ENCODE peak calls at places on chromosomes 3 and 15, in six cellular contexts. One of them, this sample, is unnamed.

GRCh38 chr15:72312605-72313447 is 7.1 kb downstream of the CELF6 start:
- DNase-seq in astrocyte of the spinal cord: peak; percentile 50
- DNase-seq in cardiac muscle cell: peak; percentile 80
- DNase-seq in fibroblast of lung: peak; percentile 58
- DNase-seq in breast epithelium: peak; percentile 54
- DNase-seq in H9: peak; percentile 86
- DNase-seq in this sample: no peak

GRCh38 chr3:41328916-41329315 is 129.6 kb downstream of the CTNNB1 start:
- DNase-seq in astrocyte of the spinal cord: peak; percentile 45
- DNase-seq in cardiac muscle cell: peak; percentile 36
- DNase-seq in fibroblast of lung: peak; percentile 67
- DNase-seq in breast epithelium: no peak
- DNase-seq in H9: no peak
- DNase-seq in this sample: no peak

GRCh38 chr3:136659253-136659652 is 92.9 kb downstream of the STAG1 start:
- DNase-seq in astrocyte of the spinal cord: peak; percentile 82
- DNase-seq in cardiac muscle cell: peak; percentile 78
- DNase-seq in fibroblast of lung: peak; percentile 93
- DNase-seq in breast epithelium: no peak
- DNase-seq in H9: no peak
- DNase-seq in this sample: peak; percentile 73

GRCh38 chr15:58260911-58261267 is 122.7 kb downstream of the AQP9 start:
- DNase-seq in astrocyte of the spinal cord: no peak
- DNase-seq in cardiac muscle cell: peak; percentile 11
- DNase-seq in fibroblast of lung: peak; percentile 8
- DNase-seq in breast epithelium: no peak
- DNase-seq in H9: no peak
- DNase-seq in this sample: no peak

GRCh38 chr3:64440498-64440897 is 215.2 kb upstream of the PRICKLE2 start:
- DNase-seq in astrocyte of the spinal cord: peak; percentile 88
- DNase-seq in cardiac muscle cell: peak; percentile 92
- DNase-seq in fibroblast of lung: peak; percentile 94
- DNase-seq in breast epithelium: no peak
- DNase-seq in H9: no peak
- DNase-seq in this sample: peak; percentile 87

GRCh38 chr3:26556637-26557036 is 65.9 kb upstream of the LRRC3B start:
- DNase-seq in astrocyte of the spinal cord: no peak
- DNase-seq in cardiac muscle cell: no peak
- DNase-seq in fibroblast of lung: no peak
- DNase-seq in breast epithelium: no peak
- DNase-seq in H9: no peak
- DNase-seq in this sample: no peak

GRCh38 chr3:117660941-117661635 is 951.5 kb downstream of the TUSC7 start:
- DNase-seq in astrocyte of the spinal cord: peak; percentile 97
- DNase-seq in cardiac muscle cell: peak; percentile 7
- DNase-seq in fibroblast of lung: peak; percentile 92
- DNase-seq in breast epithelium: no peak
- DNase-seq in H9: no peak
- DNase-seq in this sample: no peak

GRCh38 chr3:143170676-143171075 is 51.1 kb downstream of the CHST2 start:
- DNase-seq in astrocyte of the spinal cord: peak; percentile 52
- DNase-seq in cardiac muscle cell: peak; percentile 58
- DNase-seq in fibroblast of lung: peak; percentile 64
- DNase-seq in breast epithelium: no peak
- DNase-seq in H9: no peak
- DNase-seq in this sample: no peak

GRCh38 chr3:42369832-42370231 is 40.6 kb downstream of the LYZL4 start:
- DNase-seq in astrocyte of the spinal cord: no peak
- DNase-seq in cardiac muscle cell: no peak
- DNase-seq in fibroblast of lung: no peak
- DNase-seq in breast epithelium: no peak
- DNase-seq in H9: peak; percentile 35
- DNase-seq in this sample: no peak

GRCh38 chr3:169432692-169433432 is 230.7 kb downstream of the MECOM start:
- DNase-seq in astrocyte of the spinal cord: no peak
- DNase-seq in cardiac muscle cell: no peak
- DNase-seq in fibroblast of lung: no peak
- DNase-seq in breast epithelium: no peak
- DNase-seq in H9: no peak
- DNase-seq in this sample: no peak

GRCh38 chr15:99212401-99212800 is 37.0 kb downstream of the TTC23 start:
- DNase-seq in astrocyte of the spinal cord: peak; percentile 23
- DNase-seq in cardiac muscle cell: peak; percentile 46
- DNase-seq in fibroblast of lung: peak; percentile 51
- DNase-seq in breast epithelium: no peak
- DNase-seq in H9: no peak
- DNase-seq in this sample: no peak

GRCh38 chr3:73422556-73422955 is 202.2 kb downstream of the PDZRN3 start:
- DNase-seq in astrocyte of the spinal cord: no peak
- DNase-seq in cardiac muscle cell: peak; percentile 35
- DNase-seq in fibroblast of lung: no peak
- DNase-seq in breast epithelium: no peak
- DNase-seq in H9: no peak
- DNase-seq in this sample: no peak

GRCh38 chr3:186254676-186255665 is 107.1 kb downstream of the DGKG start:
- DNase-seq in astrocyte of the spinal cord: no peak
- DNase-seq in cardiac muscle cell: peak; percentile 9
- DNase-seq in fibroblast of lung: no peak
- DNase-seq in breast epithelium: no peak
- DNase-seq in H9: no peak
- DNase-seq in this sample: no peak

GRCh38 chr3:60268123-60268522 is 983.1 kb downstream of the FHIT start:
- DNase-seq in astrocyte of the spinal cord: no peak
- DNase-seq in cardiac muscle cell: no peak
- DNase-seq in fibroblast of lung: no peak
- DNase-seq in breast epithelium: no peak
- DNase-seq in H9: no peak
- DNase-seq in this sample: no peak
- TF ChIP-seq CTCF in astrocyte of the spinal cord: no peak
- TF ChIP-seq CTCF in cardiac muscle cell: no peak
- TF ChIP-seq CTCF in fibroblast of lung: no peak
- TF ChIP-seq CTCF in breast epithelium: no peak
- TF ChIP-seq CTCF in H9: no peak
- TF ChIP-seq CTCF in this sample: no peak

DNA sequence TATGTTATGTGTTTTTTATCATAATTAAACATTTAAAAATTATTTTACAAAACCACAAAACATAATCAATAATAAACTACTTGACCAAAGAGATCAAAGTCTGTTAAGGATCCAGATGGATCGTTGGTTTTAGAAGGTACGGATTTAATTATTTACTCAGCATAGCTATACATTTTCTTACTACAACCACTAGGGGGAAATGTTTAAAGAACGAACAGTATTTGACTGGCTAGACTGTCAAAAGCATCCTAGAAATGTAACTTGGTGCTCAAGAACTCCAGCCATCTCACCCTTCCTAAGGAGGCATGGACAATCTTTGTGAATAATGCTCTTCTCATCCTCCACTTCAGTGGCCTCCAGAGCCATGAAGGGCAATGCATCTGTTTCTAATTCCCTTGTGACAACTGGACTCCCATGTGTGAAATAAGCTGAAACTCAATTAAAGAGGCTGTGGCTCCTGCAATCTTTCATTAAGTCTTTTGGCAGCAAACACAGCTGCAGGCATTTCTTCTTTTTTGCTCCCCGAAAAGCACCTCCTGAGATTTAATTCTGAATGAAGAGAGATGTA is 94.7 kb upstream of the TUSC7 start:
- DNase-seq in astrocyte of the spinal cord: no peak
- DNase-seq in cardiac muscle cell: peak; percentile 1
- DNase-seq in fibroblast of lung: peak; percentile 5
- DNase-seq in breast epithelium: no peak
- DNase-seq in H9: no peak
- DNase-seq in this sample: no peak
- TF ChIP-seq CTCF in astrocyte of the spinal cord: no peak
- TF ChIP-seq CTCF in cardiac muscle cell: no peak
- TF ChIP-seq CTCF in fibroblast of lung: no peak
- TF ChIP-seq CTCF in breast epithelium: no peak
- TF ChIP-seq CTCF in H9: peak; percentile 70
- TF ChIP-seq CTCF in this sample: peak; percentile 38

DNA sequence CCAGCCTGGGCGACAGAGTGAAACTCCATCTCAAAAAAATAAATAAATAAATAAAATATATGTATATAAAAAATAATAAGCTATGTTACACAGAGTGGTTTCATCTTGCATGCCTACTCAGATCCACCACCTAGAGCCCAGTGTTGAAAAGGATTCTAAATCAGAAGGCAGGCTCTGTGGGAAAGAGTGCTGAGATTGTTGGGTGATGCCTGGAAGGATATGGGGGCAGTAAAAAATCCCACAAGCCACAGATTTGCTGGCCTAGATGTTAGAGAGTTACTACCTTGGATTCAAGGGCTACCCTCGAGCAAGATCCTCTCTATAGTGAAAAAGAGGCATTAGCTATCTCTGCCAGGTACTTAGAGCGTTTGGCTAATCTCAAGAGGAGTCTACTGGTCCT is 144.3 kb downstream of the STAC start:
- DNase-seq in astrocyte of the spinal cord: no peak
- DNase-seq in cardiac muscle cell: no peak
- DNase-seq in fibroblast of lung: no peak
- DNase-seq in breast epithelium: no peak
- DNase-seq in H9: no peak
- DNase-seq in this sample: no peak
- TF ChIP-seq CTCF in astrocyte of the spinal cord: no peak
- TF ChIP-seq CTCF in cardiac muscle cell: no peak
- TF ChIP-seq CTCF in fibroblast of lung: no peak
- TF ChIP-seq CTCF in breast epithelium: no peak
- TF ChIP-seq CTCF in H9: no peak
- TF ChIP-seq CTCF in this sample: no peak

GRCh38 chr3:127124135-127124534 is 68.8 kb upstream of the PRR23E start:
- DNase-seq in astrocyte of the spinal cord: peak; percentile 3
- DNase-seq in cardiac muscle cell: peak; percentile 19
- DNase-seq in fibroblast of lung: peak; percentile 10
- DNase-seq in breast epithelium: no peak
- DNase-seq in H9: no peak
- DNase-seq in this sample: no peak
- TF ChIP-seq CTCF in astrocyte of the spinal cord: peak; percentile 26
- TF ChIP-seq CTCF in cardiac muscle cell: no peak
- TF ChIP-seq CTCF in fibroblast of lung: no peak
- TF ChIP-seq CTCF in breast epithelium: no peak
- TF ChIP-seq CTCF in H9: peak; percentile 20
- TF ChIP-seq CTCF in this sample: no peak

DNA sequence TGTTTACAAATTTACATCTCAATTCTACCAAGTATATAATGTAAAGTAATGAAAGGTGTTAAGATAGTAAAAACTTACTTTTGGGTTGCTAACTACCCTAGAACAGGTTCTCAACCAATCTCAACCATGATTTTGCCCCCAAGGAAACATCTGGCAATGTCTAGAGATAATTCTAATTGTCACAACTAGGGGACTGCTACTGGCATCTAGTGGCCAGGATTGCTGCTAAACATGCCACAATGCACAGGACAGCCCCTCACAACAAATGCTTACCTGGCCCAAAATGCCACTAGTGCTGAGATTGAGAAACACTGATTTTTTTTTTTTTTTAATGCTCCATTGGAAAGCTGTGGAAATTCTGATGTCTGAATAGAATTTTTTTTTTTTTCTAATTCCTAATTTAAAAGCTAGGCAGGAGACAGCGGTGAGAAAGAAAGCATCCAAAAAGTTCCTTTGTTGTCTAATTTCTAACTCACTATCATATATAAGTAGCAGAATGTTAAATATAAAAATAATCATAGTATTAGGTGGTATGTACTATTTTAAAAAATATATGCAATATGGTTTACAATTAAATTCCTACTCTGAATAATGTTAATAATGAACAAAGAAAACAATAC is 81.5 kb downstream of the TJP1 start:
- DNase-seq in astrocyte of the spinal cord: no peak
- DNase-seq in cardiac muscle cell: no peak
- DNase-seq in fibroblast of lung: no peak
- DNase-seq in breast epithelium: no peak
- DNase-seq in H9: no peak
- DNase-seq in this sample: no peak
- TF ChIP-seq CTCF in astrocyte of the spinal cord: peak; percentile 30
- TF ChIP-seq CTCF in cardiac muscle cell: peak; percentile 18
- TF ChIP-seq CTCF in fibroblast of lung: peak; percentile 7
- TF ChIP-seq CTCF in breast epithelium: no peak
- TF ChIP-seq CTCF in H9: peak; percentile 40
- TF ChIP-seq CTCF in this sample: peak; percentile 54

DNA sequence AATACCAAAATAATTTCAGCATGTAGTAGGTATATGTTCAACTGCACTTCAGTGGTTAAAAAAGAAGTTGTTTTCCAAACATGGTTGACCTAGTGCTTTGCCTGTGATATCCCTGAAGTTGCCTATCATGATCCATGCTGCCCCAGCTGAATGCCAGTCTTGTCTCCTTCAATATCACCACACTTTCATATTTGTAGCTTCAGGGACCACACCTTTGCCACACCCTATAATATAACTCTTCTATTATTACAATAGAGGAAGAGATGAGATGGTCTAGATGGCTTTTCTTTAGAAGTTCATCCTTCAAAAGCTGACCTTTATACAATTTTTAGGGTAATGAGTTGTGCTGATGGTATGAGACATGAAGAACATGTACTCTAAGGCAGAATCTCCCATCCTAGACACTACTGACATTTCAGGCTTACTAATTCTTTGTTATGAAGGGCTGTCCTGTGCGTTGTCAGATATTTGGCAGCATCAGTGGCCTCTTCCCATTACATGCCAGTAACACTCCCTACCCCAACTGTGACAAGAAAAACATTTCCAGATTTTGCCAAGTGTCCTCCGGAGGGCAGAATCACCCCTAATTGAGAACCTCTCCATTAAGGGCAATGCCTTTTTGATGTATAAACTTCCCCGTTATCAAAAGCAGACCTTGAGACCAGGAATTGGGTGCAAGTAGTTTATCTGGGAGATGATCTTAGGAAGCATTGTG is 76.2 kb upstream of the PLCL2 start:
- DNase-seq in astrocyte of the spinal cord: no peak
- DNase-seq in cardiac muscle cell: no peak
- DNase-seq in fibroblast of lung: no peak
- DNase-seq in breast epithelium: no peak
- DNase-seq in H9: no peak
- DNase-seq in this sample: no peak
- TF ChIP-seq CTCF in astrocyte of the spinal cord: no peak
- TF ChIP-seq CTCF in cardiac muscle cell: no peak
- TF ChIP-seq CTCF in fibroblast of lung: no peak
- TF ChIP-seq CTCF in breast epithelium: no peak
- TF ChIP-seq CTCF in H9: peak; percentile 34
- TF ChIP-seq CTCF in this sample: peak; percentile 13

DNA sequence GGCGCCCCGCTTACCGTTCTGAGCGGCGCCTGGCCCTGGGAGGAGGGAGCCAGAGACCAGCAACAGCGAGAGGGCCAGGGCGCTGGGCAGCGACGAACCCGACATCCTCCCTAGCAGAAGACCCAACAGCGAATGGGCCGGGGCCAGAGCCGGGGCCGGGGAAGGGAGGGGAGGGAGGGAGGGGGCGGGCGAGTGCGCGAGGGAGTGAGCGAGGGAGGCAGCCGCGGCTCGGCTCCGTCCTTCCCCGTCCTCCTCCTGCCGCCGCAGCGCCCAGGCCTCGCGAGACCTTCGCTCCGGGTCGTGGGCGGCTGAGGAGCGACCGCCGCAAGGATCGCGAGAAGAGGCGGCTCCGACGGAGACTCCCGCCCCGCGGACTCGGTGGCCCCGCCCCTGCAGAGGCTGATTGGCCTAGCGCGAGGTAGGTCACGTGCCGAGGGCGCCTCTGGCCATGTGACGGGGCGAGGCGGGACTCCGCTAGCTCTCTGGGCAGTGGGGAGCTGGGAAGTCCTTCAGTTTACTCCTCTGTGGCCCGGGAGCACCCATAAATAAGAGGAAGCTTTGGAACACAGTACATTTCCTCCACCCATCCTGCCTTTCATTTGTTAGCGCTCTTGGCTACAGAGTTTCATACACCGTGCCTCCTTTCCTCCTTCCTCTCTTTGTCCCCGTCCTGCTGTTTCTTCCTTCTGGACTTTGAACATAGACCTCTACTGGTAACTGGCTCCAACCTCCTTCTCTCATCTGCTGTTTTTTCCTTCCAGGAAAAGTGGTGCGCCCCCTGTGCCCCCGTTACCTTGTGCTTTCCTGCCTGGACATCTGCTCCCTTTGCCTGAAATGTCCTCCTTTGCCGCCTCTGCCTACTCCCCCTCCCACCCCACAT is at the start of gene NPTN:
- DNase-seq in astrocyte of the spinal cord: peak; percentile 99
- DNase-seq in cardiac muscle cell: peak; percentile 99
- DNase-seq in fibroblast of lung: peak; percentile 96
- DNase-seq in breast epithelium: peak; percentile 99
- DNase-seq in H9: peak; percentile 99
- DNase-seq in this sample: no peak
- TF ChIP-seq CTCF in astrocyte of the spinal cord: peak; percentile 1
- TF ChIP-seq CTCF in cardiac muscle cell: no peak
- TF ChIP-seq CTCF in fibroblast of lung: no peak
- TF ChIP-seq CTCF in breast epithelium: no peak
- TF ChIP-seq CTCF in H9: no peak
- TF ChIP-seq CTCF in this sample: no peak

This sample was measured in epithelial cell of proximal tubule.